ENCODE peak calls at places on chromosomes 11 and 22, in four cellular contexts. One of them, this sample, is unnamed.

GRCh38 chr22:18076060-18076497 is 1.7 kb upstream of the PEX26 start:
- DNase-seq in mesendoderm: peak
- DNase-seq in H1: peak
- DNase-seq in H9: peak
- DNase-seq in this sample: peak

GRCh38 chr11:62400760-62401159 is 18.1 kb upstream of the SCGB1A1 start:
- DNase-seq in mesendoderm: no peak
- DNase-seq in H1: no peak
- DNase-seq in H9: no peak
- DNase-seq in this sample: peak

GRCh38 chr11:69655479-69656394 is 14.8 kb downstream of the CCND1 start:
- DNase-seq in mesendoderm: no peak
- DNase-seq in H1: peak
- DNase-seq in H9: peak
- DNase-seq in this sample: peak

GRCh38 chr11:69603978-69604524 is 36.9 kb upstream of the CCND1 start:
- DNase-seq in mesendoderm: no peak
- DNase-seq in H1: no peak
- DNase-seq in H9: no peak
- DNase-seq in this sample: no peak

GRCh38 chr11:122756417-122756816 is 81.9 kb upstream of the CRTAM start:
- DNase-seq in mesendoderm: peak
- DNase-seq in H1: no peak
- DNase-seq in H9: no peak
- DNase-seq in this sample: no peak

GRCh38 chr11:66237867-66238266 is 30.6 kb upstream of the RAB1B start:
- DNase-seq in mesendoderm: no peak
- DNase-seq in H1: no peak
- DNase-seq in H9: no peak
- DNase-seq in this sample: no peak

GRCh38 chr11:87358461-87358860 is 320.7 kb downstream of the TMEM135 start:
- DNase-seq in mesendoderm: no peak
- DNase-seq in H1: no peak
- DNase-seq in H9: no peak
- DNase-seq in this sample: no peak

GRCh38 chr11:117220568-117220967 is 11.3 kb downstream of the PCSK7 start:
- DNase-seq in mesendoderm: no peak
- DNase-seq in H1: no peak
- DNase-seq in H9: no peak
- DNase-seq in this sample: no peak

GRCh38 chr11:67276821-67277230 is 10.6 kb downstream of the GRK2 start:
- DNase-seq in mesendoderm: peak
- DNase-seq in H1: no peak
- DNase-seq in H9: peak
- DNase-seq in this sample: peak

GRCh38 chr22:48737461-48738203 is 1090.0 kb downstream of the BRD1 start:
- DNase-seq in mesendoderm: no peak
- DNase-seq in H1: no peak
- DNase-seq in H9: no peak
- DNase-seq in this sample: no peak

GRCh38 chr11:69397732-69398131 is 83.7 kb upstream of the LINC01488 start:
- DNase-seq in mesendoderm: no peak
- DNase-seq in H1: no peak
- DNase-seq in H9: no peak
- DNase-seq in this sample: no peak

GRCh38 chr22:28441720-28442263 is 237.8 kb downstream of the TTC28 start:
- DNase-seq in mesendoderm: no peak
- DNase-seq in H1: no peak
- DNase-seq in H9: no peak
- DNase-seq in this sample: no peak

GRCh38 chr11:76415073-76415472 is 29.7 kb upstream of the EMSY start:
- DNase-seq in mesendoderm: peak
- DNase-seq in H1: peak
- DNase-seq in H9: peak
- DNase-seq in this sample: no peak

GRCh38 chr11:45884596-45885185 is 760 bp upstream of the MAPK8IP1 start:
- DNase-seq in mesendoderm: no peak
- DNase-seq in H1: no peak
- DNase-seq in H9: no peak
- DNase-seq in this sample: no peak

GRCh38 chr11:65849771-65850216 is 8.2 kb downstream of the CFL1 start:
- DNase-seq in mesendoderm: peak
- DNase-seq in H1: no peak
- DNase-seq in H9: no peak
- DNase-seq in this sample: no peak

GRCh38 chr11:2898366-2899079 is 12.9 kb upstream of the CDKN1C start:
- DNase-seq in mesendoderm: peak
- DNase-seq in H1: no peak
- DNase-seq in H9: no peak
- DNase-seq in this sample: peak

GRCh38 chr11:47121731-47122130 is 54.9 kb downstream of the ARFGAP2 start:
- DNase-seq in mesendoderm: no peak
- DNase-seq in H1: no peak
- DNase-seq in H9: no peak
- DNase-seq in this sample: no peak

GRCh38 chr11:77589521-77590193 is at the start of gene AQP11:
- DNase-seq in mesendoderm: peak
- DNase-seq in H1: peak
- DNase-seq in H9: peak
- DNase-seq in this sample: peak

GRCh38 chr11:117366183-117366582 is 38.5 kb downstream of the CEP164 start:
- DNase-seq in mesendoderm: peak
- DNase-seq in H1: no peak
- DNase-seq in H9: no peak
- DNase-seq in this sample: no peak

GRCh38 chr11:58829736-58830135 is 14.8 kb downstream of the GLYATL2 start:
- DNase-seq in mesendoderm: no peak
- DNase-seq in H1: no peak
- DNase-seq in H9: no peak
- DNase-seq in this sample: peak

GRCh38 chr22:49322861-49323622 is 504.6 kb downstream of the BRD1 start:
- DNase-seq in mesendoderm: no peak
- DNase-seq in H1: peak
- DNase-seq in H9: no peak
- DNase-seq in this sample: no peak

GRCh38 chr22:20741634-20742581 is 32.0 kb upstream of the SERPIND1 start:
- DNase-seq in mesendoderm: peak
- DNase-seq in H1: peak
- DNase-seq in H9: no peak
- DNase-seq in this sample: peak

DNA sequence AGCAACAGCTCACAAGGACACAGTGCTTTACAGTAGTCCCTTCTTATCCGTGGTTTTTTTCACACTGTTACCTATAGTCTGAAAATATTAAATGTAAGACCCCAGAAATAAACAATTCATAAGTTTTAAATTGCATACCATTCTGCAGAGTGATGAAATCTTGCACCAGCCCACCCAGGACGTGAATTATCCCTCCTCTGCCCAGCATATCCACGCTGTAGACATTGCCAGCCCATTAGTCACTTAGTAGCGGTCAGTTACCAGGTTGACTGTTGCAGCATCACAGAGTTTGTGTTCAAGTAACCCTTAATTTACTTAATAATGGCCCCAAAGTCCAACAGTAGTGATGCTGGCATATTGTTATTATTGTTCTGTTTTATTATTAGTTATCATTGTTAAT is 3.6 kb downstream of the CLTCL1 start:
- DNase-seq in mesendoderm: peak
- DNase-seq in H1: no peak
- DNase-seq in H9: no peak
- DNase-seq in this sample: peak
- H4K5ac ChIP-seq in mesendoderm: no peak
- H4K5ac ChIP-seq in H1: no peak
- H4K5ac ChIP-seq in H9: no peak
- H4K5ac ChIP-seq in this sample: no peak

GRCh38 chr11:119721129-119722120 is 7.6 kb downstream of the NECTIN1 start:
- DNase-seq in mesendoderm: peak
- DNase-seq in H1: peak
- DNase-seq in H9: peak
- DNase-seq in this sample: no peak
- H4K5ac ChIP-seq in mesendoderm: no peak
- H4K5ac ChIP-seq in H1: no peak
- H4K5ac ChIP-seq in H9: no peak
- H4K5ac ChIP-seq in this sample: no peak

DNA sequence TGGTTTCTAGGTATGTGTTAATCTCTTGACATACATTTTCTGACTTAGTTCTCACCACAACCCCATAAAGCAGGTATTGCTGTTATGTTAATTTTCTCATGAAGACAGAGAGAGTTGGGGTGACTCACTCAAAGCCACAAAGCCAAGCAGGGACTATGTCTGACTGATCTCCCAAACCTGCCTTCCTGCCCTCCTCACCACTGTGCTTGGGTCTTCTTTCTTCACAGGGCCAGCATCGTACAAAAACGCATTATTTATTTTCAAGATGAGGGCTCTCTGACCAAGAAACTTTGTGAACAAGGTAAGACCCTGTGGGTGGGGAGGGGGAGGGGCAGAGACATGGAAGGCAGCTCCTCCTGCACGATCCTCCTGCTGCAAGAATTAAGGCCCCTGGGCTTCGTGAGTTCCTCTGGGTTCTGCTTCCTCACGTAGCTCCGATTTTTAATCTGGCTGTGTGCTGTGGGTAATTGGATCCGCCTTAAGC is 112.6 kb downstream of the SPON1 start:
- DNase-seq in mesendoderm: peak
- DNase-seq in H1: no peak
- DNase-seq in H9: no peak
- DNase-seq in this sample: no peak
- H4K5ac ChIP-seq in mesendoderm: no peak
- H4K5ac ChIP-seq in H1: no peak
- H4K5ac ChIP-seq in H9: no peak
- H4K5ac ChIP-seq in this sample: no peak

GRCh38 chr11:869399-870126 is 26.9 kb downstream of the TSPAN4 start:
- DNase-seq in mesendoderm: no peak
- DNase-seq in H1: no peak
- DNase-seq in H9: no peak
- DNase-seq in this sample: no peak

GRCh38 chr11:866481-866880 is 23.8 kb downstream of the TSPAN4 start:
- DNase-seq in mesendoderm: no peak
- DNase-seq in H1: no peak
- DNase-seq in H9: no peak
- DNase-seq in this sample: no peak

GRCh38 chr11:868394-868793 is 25.7 kb downstream of the TSPAN4 start:
- DNase-seq in mesendoderm: no peak
- DNase-seq in H1: no peak
- DNase-seq in H9: no peak
- DNase-seq in this sample: no peak

GRCh38 chr11:868802-869201 is 26.1 kb downstream of the TSPAN4 start:
- DNase-seq in mesendoderm: no peak
- DNase-seq in H1: no peak
- DNase-seq in H9: no peak
- DNase-seq in this sample: no peak

GRCh38 chr11:867856-868358 is 25.3 kb downstream of the TSPAN4 start:
- DNase-seq in mesendoderm: no peak
- DNase-seq in H1: no peak
- DNase-seq in H9: no peak
- DNase-seq in this sample: no peak
- H4K5ac ChIP-seq in mesendoderm: no peak
- H4K5ac ChIP-seq in H1: no peak
- H4K5ac ChIP-seq in H9: no peak
- H4K5ac ChIP-seq in this sample: no peak

GRCh38 chr11:95295382-95295781 is 64.4 kb upstream of the SESN3 start:
- DNase-seq in mesendoderm: no peak
- DNase-seq in H1: no peak
- DNase-seq in H9: no peak
- DNase-seq in this sample: no peak
- H4K5ac ChIP-seq in mesendoderm: no peak
- H4K5ac ChIP-seq in H1: no peak
- H4K5ac ChIP-seq in H9: no peak
- H4K5ac ChIP-seq in this sample: no peak

GRCh38 chr22:44295406-44295805 is 17.3 kb downstream of the SHISAL1 start:
- DNase-seq in mesendoderm: no peak
- DNase-seq in H1: no peak
- DNase-seq in H9: no peak
- DNase-seq in this sample: no peak
- H4K5ac ChIP-seq in mesendoderm: no peak
- H4K5ac ChIP-seq in H1: no peak
- H4K5ac ChIP-seq in H9: no peak
- H4K5ac ChIP-seq in this sample: no peak

GRCh38 chr11:23138761-23139160 is 278.5 kb upstream of the CCDC179 start:
- DNase-seq in mesendoderm: no peak
- DNase-seq in H1: no peak
- DNase-seq in H9: no peak
- DNase-seq in this sample: no peak

GRCh38 chr11:23143031-23143430 is 282.8 kb upstream of the CCDC179 start:
- DNase-seq in mesendoderm: no peak
- DNase-seq in H1: no peak
- DNase-seq in H9: no peak
- DNase-seq in this sample: peak
- H4K5ac ChIP-seq in mesendoderm: no peak
- H4K5ac ChIP-seq in H1: no peak
- H4K5ac ChIP-seq in H9: no peak
- H4K5ac ChIP-seq in this sample: no peak

This sample was measured in IMR-90.